ENCODE peak calls at places on chromosomes 5 and 9, in five cellular contexts. H, V, Z, I and T are unnamed samples.

GRCh38 chr9:109557481-109557880 is 59.4 kb upstream of the PTPN3 start:
- DNase-seq in V (no peak), I (no peak), H (no peak), Z (no peak), T (no peak)

GRCh38 chr9:127455299-127455992 is 4.1 kb downstream of the LRSAM1 start:
- DNase-seq in I (no peak), Z (peak), V (no peak), H (no peak), T (no peak)

GRCh38 chr5:5360878-5361520 is 61.5 kb upstream of the ICE1 start:
- DNase-seq in I (no peak), Z (no peak), V (no peak), H (no peak), T (no peak)

GRCh38 chr9:93869863-93870262 is 85.3 kb downstream of the BARX1 start:
- DNase-seq in H (no peak), I (no peak), V (no peak), Z (no peak), T (no peak)

GRCh38 chr9:126671381-126671831 is 57.7 kb downstream of the LMX1B start:
- DNase-seq in I (peak), H (no peak), Z (no peak), V (peak), T (no peak)

GRCh38 chr5:39755452-39755851 is 330.7 kb upstream of the DAB2 start:
- DNase-seq in H (no peak), V (no peak), Z (no peak), I (no peak), T (no peak)

GRCh38 chr5:119452060-119452372 is 281 bp upstream of the HSD17B4 start:
- DNase-seq in Z (no peak), V (no peak), H (no peak), I (no peak), T (no peak)

GRCh38 chr5:32027717-32028321 is 146.3 kb downstream of the GOLPH3 start:
- DNase-seq in V (no peak), I (peak), H (peak), Z (no peak), T (peak)

GRCh38 chr9:4741365-4742031 is 496 bp upstream of the AK3 start:
- DNase-seq in Z (peak), I (peak), H (no peak), V (no peak), T (peak)

GRCh38 chr5:95806687-95807086 is 15.8 kb downstream of the GLRX start:
- DNase-seq in V (no peak), H (no peak), Z (no peak), I (no peak), T (no peak)

GRCh38 chr5:176793736-176794135 is 16.6 kb upstream of the UNC5A start:
- DNase-seq in H (no peak), Z (no peak), I (no peak), V (peak), T (no peak)

GRCh38 chr5:124849774-124850173 is 103.3 kb upstream of the ZNF608 start:
- DNase-seq in I (no peak), Z (no peak), V (no peak), H (no peak), T (no peak)

GRCh38 chr9:136946893-136947891 is 2.1 kb downstream of the C8G start:
- DNase-seq in I (no peak), H (peak), Z (no peak), V (no peak), T (no peak)

GRCh38 chr9:129166962-129167557 is 11.0 kb downstream of the IER5L start:
- DNase-seq in Z (peak), I (peak), V (no peak), H (no peak), T (peak)

GRCh38 chr9:137611623-137612609 is 6.4 kb downstream of the ARRDC1 start:
- DNase-seq in H (no peak), V (peak), I (no peak), Z (peak), T (no peak)

GRCh38 chr5:124528838-124529237 is 217.6 kb downstream of the ZNF608 start:
- DNase-seq in I (no peak), H (no peak), V (no peak), Z (no peak), T (no peak)

GRCh38 chr5:35651002-35651756 is 33.5 kb downstream of the SPEF2 start:
- DNase-seq in V (peak), I (peak), H (no peak), Z (peak), T (no peak)

GRCh38 chr5:135269828-135270545 is 129.0 kb downstream of the MACROH2A1 start:
- DNase-seq in V (no peak), Z (no peak), H (no peak), I (no peak), T (no peak)

GRCh38 chr5:96658272-96658671 is 3.9 kb upstream of the CAST start:
- DNase-seq in H (no peak), Z (no peak), I (peak), V (no peak), T (no peak)

GRCh38 chr5:38948501-38948900 is 102.7 kb downstream of the OSMR start:
- DNase-seq in H (no peak), Z (no peak), I (no peak), V (no peak), T (no peak)

GRCh38 chr5:1495525-1495897 is 28.2 kb downstream of the LPCAT1 start:
- DNase-seq in H (no peak), I (no peak), V (no peak), Z (no peak), T (no peak)

GRCh38 chr9:121675969-121676822 is 24.8 kb downstream of the DAB2IP start:
- DNase-seq in Z (peak), I (no peak), V (peak), H (peak), T (no peak)

GRCh38 chr5:51664491-51665294 is 281.4 kb downstream of the ISL1 start:
- DNase-seq in V (peak), H (no peak), I (no peak), Z (no peak), T (no peak)

GRCh38 chr9:129406278-129407225 is 214.3 kb downstream of the C9orf50 start:
- DNase-seq in Z (peak), V (no peak), H (peak), I (peak), T (no peak)

GRCh38 chr5:158686240-158686639 is 413.5 kb downstream of the EBF1 start:
- DNase-seq in I (no peak), V (no peak), H (no peak), Z (no peak), T (no peak)

GRCh38 chr5:158679221-158679641 is 420.5 kb downstream of the EBF1 start:
- DNase-seq in V (no peak), H (no peak), I (no peak), Z (no peak), T (no peak)

GRCh38 chr5:158682631-158683030 is 417.1 kb downstream of the EBF1 start:
- DNase-seq in H (no peak), V (no peak), I (no peak), Z (no peak), T (no peak)

GRCh38 chr5:158684469-158684868 is 415.2 kb downstream of the EBF1 start:
- DNase-seq in I (no peak), Z (no peak), H (no peak), V (no peak), T (no peak)
- TF ChIP-seq POLR2AphosphoS5 in I (no peak), Z (no peak), H (no peak), V (no peak), T (no peak)

DNA sequence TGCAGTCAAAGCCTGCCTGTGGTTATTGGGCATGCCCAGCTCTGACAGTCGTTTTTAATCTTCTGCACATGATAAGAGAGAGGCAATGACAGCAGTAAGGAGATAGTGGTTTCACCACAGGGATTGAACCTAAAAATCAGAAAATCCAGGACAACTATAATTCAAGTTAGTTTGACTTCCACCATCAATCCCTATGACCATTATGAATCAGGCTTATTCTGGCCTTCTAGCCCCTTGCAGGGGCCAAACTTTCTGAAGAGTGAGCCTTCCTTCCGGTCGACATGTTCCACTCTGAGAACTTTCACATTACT is 782.9 kb upstream of the NUDT12 start:
- DNase-seq in Z (no peak), V (no peak), H (no peak), I (no peak), T (no peak)
- H3K4me3 ChIP-seq in Z (no peak), V (no peak), H (no peak), I (no peak), T (no peak)

DNA sequence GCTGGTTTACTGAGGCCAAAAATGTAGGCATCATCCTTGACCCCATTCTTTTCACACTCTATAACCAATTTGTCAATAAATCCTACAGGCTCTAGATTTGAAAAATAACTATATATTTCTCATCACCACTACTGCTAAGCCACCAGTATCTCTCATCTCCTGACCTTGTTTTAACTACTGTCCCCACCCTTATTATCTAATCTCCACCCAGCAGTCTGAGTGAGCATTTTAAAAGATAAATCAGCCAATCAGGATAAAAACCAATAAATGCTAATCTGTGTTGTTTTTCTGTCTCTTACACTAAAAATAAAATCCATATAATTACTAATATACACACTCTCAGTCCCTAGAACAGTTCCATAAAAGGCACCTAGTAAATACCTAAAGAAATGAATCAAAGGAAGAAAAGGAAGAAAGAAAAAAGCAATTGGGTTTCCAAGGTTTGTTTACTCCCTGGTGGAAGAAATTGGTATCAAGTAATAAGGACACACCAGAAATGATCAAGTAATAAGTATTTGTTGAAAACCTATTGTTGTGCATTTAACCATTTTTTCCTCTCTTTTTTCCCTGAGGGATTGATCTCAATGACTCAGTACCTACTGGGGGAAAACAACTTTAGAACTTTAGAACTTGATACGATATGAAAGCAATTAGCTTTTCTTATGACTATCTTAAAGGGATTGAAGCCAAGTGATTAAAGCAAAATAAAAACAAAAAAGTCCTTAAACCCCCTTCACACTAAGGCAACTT is 19.3 kb downstream of the MRPS27 start:
- DNase-seq in I (no peak), Z (no peak), V (no peak), H (no peak), T (no peak)
- TF ChIP-seq CTCF in I (no peak), Z (no peak), V (no peak), H (no peak), T (no peak)

GRCh38 chr5:141508808-141509611 is 20.1 kb downstream of the PCDHGC5 start:
- DNase-seq in Z (no peak), H (no peak), V (peak), I (peak), T (no peak)
- TF ChIP-seq POLR2AphosphoS5 in Z (peak), H (peak), V (peak), I (no peak), T (no peak)

GRCh38 chr9:104746285-104746684 is 1.2 kb upstream of the NIPSNAP3A start:
- DNase-seq in Z (no peak), H (no peak), V (no peak), I (no peak), T (no peak)
- H3K4me3 ChIP-seq in Z (no peak), H (no peak), V (no peak), I (no peak), T (no peak)

GRCh38 chr9:123354806-123355508 is 1.0 kb upstream of the CRB2 start:
- DNase-seq in H (no peak), I (no peak), Z (no peak), V (peak), T (no peak)

GRCh38 chr9:123353984-123354591 is 1.9 kb upstream of the CRB2 start:
- DNase-seq in V (peak), Z (peak), I (peak), H (peak), T (no peak)

GRCh38 chr9:123357748-123358059 is 1.7 kb downstream of the CRB2 start:
- DNase-seq in V (no peak), H (no peak), I (no peak), Z (no peak), T (no peak)

GRCh38 chr9:123356851-123357747 is 1.1 kb downstream of the CRB2 start:
- DNase-seq in V (peak), H (no peak), Z (no peak), I (no peak), T (no peak)

DNA sequence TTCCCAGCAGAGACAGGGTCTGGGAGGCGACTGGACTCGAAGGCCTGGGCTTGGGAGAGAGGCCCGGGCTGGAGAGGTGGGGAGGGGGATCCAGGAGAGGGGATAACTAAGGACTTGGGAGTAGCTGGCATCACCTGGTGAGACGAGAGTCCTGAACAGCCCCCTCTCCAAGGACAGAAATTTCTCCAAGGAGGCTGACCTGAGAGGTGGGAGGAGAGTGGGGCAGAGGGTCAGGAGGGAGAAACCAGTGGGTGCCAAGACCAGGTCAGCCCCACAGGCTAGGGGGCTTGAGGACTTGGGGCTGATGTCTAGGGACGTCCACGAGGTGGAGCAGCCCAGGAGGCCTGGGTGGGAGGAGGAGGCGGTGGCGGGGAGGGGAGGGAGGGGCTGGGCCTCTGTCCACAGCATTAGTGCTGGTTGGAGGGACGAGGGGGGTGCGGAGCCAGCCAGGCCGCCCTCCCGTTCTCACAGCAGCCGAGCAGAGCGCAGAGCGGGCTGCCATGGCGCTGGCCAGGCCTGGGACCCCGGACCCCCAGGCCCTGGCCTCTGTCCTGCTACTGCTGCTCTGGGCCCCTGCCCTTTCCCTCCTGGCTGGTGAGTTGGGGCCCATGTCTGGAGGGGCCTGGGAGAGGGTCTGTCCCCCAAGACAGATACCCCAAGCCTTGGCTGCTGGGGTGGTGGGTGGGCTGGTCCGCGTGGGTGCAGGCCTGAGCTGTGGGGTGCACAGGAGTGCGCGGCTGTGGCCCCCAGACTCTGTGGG is at the start of gene CRB2:
- DNase-seq in Z (no peak), I (peak), V (peak), H (no peak), T (no peak)
- TF ChIP-seq CTCF in Z (no peak), I (peak), V (no peak), H (no peak), T (no peak)

DNA sequence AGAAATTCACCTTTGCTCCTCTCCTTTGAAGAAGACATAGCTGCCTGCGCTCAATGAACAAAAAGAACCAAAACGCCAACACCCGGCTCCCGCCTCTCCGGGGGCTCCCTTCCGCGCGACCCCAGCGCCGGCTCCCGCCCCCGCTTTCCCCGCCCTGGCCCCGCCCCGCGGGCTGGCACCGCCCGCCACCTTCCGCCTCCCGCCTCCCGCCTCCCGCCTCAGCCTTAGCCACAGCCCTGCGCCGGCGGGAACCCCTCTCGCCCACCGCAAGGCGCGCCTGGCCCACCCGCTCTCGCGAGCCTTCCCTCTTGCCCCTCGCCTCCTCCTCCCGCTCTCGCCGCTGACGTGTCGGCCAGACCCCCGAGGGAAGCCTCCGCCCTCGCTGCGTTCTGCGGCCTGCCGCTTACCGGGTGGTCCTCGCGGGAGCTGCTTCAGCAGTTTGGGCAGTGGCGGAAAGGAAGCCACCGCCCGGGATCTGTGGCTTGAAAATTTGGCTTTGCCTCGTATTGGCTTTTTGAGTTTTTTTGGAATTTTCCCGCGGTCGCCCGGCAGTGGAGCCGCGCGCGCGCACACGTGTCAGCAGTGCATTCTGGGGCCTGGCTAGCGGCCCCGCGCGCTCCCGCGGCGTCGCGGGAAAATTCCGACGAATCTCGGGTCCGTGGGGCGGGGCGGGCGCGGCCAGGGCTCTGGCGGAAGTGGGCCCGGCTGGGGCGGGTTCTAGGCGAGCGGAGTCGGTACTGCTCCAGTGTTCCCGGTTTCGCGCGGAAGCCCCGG is at the start of gene FANCC:
- DNase-seq in V (peak), H (peak), I (peak), Z (peak), T (peak)
- TF ChIP-seq POLR2AphosphoS5 in V (peak), H (peak), I (peak), Z (peak), T (no peak)

DNA sequence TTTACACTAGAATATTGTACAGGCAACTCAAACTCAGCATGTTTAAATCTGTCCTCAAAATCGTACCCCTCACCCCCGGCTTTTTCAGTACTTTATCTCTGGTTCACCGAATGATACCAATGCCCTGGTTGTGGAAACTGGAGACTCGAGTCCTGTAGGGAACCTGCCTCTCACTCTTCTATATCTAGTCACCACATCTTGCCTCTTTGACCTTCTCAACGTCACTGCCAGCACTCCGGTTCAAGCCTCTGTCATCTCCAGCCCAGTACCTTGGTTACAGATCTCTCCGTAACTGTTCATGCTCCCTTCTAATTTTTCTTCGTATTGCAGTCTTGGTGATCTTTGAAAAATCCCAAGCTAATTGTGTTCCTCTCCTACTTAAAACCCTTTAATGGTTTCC is 6.7 kb downstream of the SLC44A1 start:
- DNase-seq in V (no peak), I (no peak), Z (no peak), H (no peak), T (no peak)
- H3K4me3 ChIP-seq in V (no peak), I (no peak), Z (no peak), H (no peak), T (no peak)